ENCODE peak calls at places on chromosomes 2 and 18, in five cellular contexts. One of them, this sample, is unnamed.

GRCh38 chr2:170022692-170023091 is 155.3 kb upstream of the MYO3B start:
- DNase-seq in PC-3: peak; percentile 68
- DNase-seq in SK-N-SH: no peak
- DNase-seq in HCT116: no peak
- DNase-seq in OCI-LY7: no peak
- DNase-seq in this sample: no peak

GRCh38 chr2:28160986-28161425 is 231.7 kb upstream of the FOSL2 start:
- DNase-seq in HCT116: no peak
- DNase-seq in PC-3: peak; percentile 14
- DNase-seq in OCI-LY7: no peak
- DNase-seq in SK-N-SH: no peak
- DNase-seq in this sample: no peak

GRCh38 chr2:99350194-99350593 is 13.0 kb downstream of the EIF5B start:
- DNase-seq in OCI-LY7: no peak
- DNase-seq in HCT116: no peak
- DNase-seq in SK-N-SH: no peak
- DNase-seq in PC-3: no peak
- DNase-seq in this sample: no peak

GRCh38 chr2:105856576-105856975 is 111.9 kb downstream of the NCK2 start:
- DNase-seq in OCI-LY7: no peak
- DNase-seq in HCT116: no peak
- DNase-seq in SK-N-SH: no peak
- DNase-seq in PC-3: no peak
- DNase-seq in this sample: no peak

GRCh38 chr18:3689986-3690681 is 240.2 kb downstream of the TGIF1 start:
- DNase-seq in OCI-LY7: no peak
- DNase-seq in SK-N-SH: no peak
- DNase-seq in PC-3: no peak
- DNase-seq in HCT116: no peak
- DNase-seq in this sample: no peak

GRCh38 chr2:14960686-14961324 is 328.3 kb downstream of the LRATD1 start:
- DNase-seq in OCI-LY7: no peak
- DNase-seq in HCT116: no peak
- DNase-seq in PC-3: peak; percentile 91
- DNase-seq in SK-N-SH: no peak
- DNase-seq in this sample: no peak

GRCh38 chr2:8004250-8004681 is 677.6 kb upstream of the ID2 start:
- DNase-seq in OCI-LY7: peak; percentile 29
- DNase-seq in SK-N-SH: peak; percentile 81
- DNase-seq in PC-3: peak; percentile 48
- DNase-seq in HCT116: no peak
- DNase-seq in this sample: no peak

GRCh38 chr2:148887349-148888002 is 12.4 kb downstream of the KIF5C start:
- DNase-seq in OCI-LY7: no peak
- DNase-seq in HCT116: no peak
- DNase-seq in SK-N-SH: no peak
- DNase-seq in PC-3: no peak
- DNase-seq in this sample: no peak

GRCh38 chr2:195559431-195559914 is 97.6 kb upstream of the SLC39A10 start:
- DNase-seq in HCT116: no peak
- DNase-seq in OCI-LY7: peak; percentile 97
- DNase-seq in PC-3: peak; percentile 81
- DNase-seq in SK-N-SH: no peak
- DNase-seq in this sample: no peak

GRCh38 chr2:38526195-38526594 is 76.5 kb downstream of the HNRNPLL start:
- DNase-seq in PC-3: no peak
- DNase-seq in OCI-LY7: no peak
- DNase-seq in HCT116: no peak
- DNase-seq in SK-N-SH: no peak
- DNase-seq in this sample: no peak

GRCh38 chr2:167136876-167137579 is 248.7 kb downstream of the XIRP2 start:
- DNase-seq in SK-N-SH: no peak
- DNase-seq in HCT116: no peak
- DNase-seq in OCI-LY7: no peak
- DNase-seq in PC-3: peak; percentile 71
- DNase-seq in this sample: no peak

GRCh38 chr2:136281281-136282117 is 163.6 kb upstream of the CXCR4 start:
- DNase-seq in HCT116: no peak
- DNase-seq in SK-N-SH: peak; percentile 62
- DNase-seq in OCI-LY7: no peak
- DNase-seq in PC-3: no peak
- DNase-seq in this sample: no peak

GRCh38 chr2:8026381-8026780 is 655.5 kb upstream of the ID2 start:
- DNase-seq in HCT116: no peak
- DNase-seq in OCI-LY7: no peak
- DNase-seq in SK-N-SH: no peak
- DNase-seq in PC-3: no peak
- DNase-seq in this sample: no peak

GRCh38 chr2:108959401-108959800 is 29.6 kb downstream of the EDAR start:
- DNase-seq in PC-3: peak; percentile 23
- DNase-seq in SK-N-SH: no peak
- DNase-seq in OCI-LY7: no peak
- DNase-seq in HCT116: no peak
- DNase-seq in this sample: no peak

GRCh38 chr2:98148968-98149697 is 62.2 kb downstream of the VWA3B start:
- DNase-seq in SK-N-SH: no peak
- DNase-seq in OCI-LY7: peak; percentile 26
- DNase-seq in PC-3: peak; percentile 64
- DNase-seq in HCT116: peak; percentile 24
- DNase-seq in this sample: no peak

GRCh38 chr2:108607706-108608301 is 73.5 kb downstream of the LIMS1 start:
- DNase-seq in SK-N-SH: peak; percentile 33
- DNase-seq in HCT116: no peak
- DNase-seq in PC-3: peak; percentile 60
- DNase-seq in OCI-LY7: peak; percentile 81
- DNase-seq in this sample: peak; percentile 70

GRCh38 chr2:133235959-133236358 is 332.3 kb downstream of the NCKAP5 start:
- DNase-seq in OCI-LY7: no peak
- DNase-seq in HCT116: no peak
- DNase-seq in PC-3: peak; percentile 70
- DNase-seq in SK-N-SH: no peak
- DNase-seq in this sample: no peak

GRCh38 chr2:84395819-84396218 is 63.3 kb downstream of the SUCLG1 start:
- DNase-seq in SK-N-SH: no peak
- DNase-seq in OCI-LY7: no peak
- DNase-seq in HCT116: no peak
- DNase-seq in PC-3: no peak
- DNase-seq in this sample: no peak

GRCh38 chr2:186535861-186536260 is 49.8 kb downstream of the ZC3H15 start:
- DNase-seq in SK-N-SH: no peak
- DNase-seq in PC-3: no peak
- DNase-seq in HCT116: no peak
- DNase-seq in OCI-LY7: no peak
- DNase-seq in this sample: no peak

GRCh38 chr2:40300391-40300790 is 151.5 kb downstream of the SLC8A1 start:
- DNase-seq in OCI-LY7: no peak
- DNase-seq in HCT116: no peak
- DNase-seq in SK-N-SH: no peak
- DNase-seq in PC-3: no peak
- DNase-seq in this sample: no peak

GRCh38 chr2:19408592-19408991 is 50.2 kb upstream of the OSR1 start:
- DNase-seq in SK-N-SH: no peak
- DNase-seq in OCI-LY7: no peak
- DNase-seq in HCT116: no peak
- DNase-seq in PC-3: peak; percentile 4
- DNase-seq in this sample: no peak

GRCh38 chr2:14301331-14301730 is 331.2 kb upstream of the LRATD1 start:
- DNase-seq in OCI-LY7: no peak
- DNase-seq in PC-3: no peak
- DNase-seq in HCT116: no peak
- DNase-seq in SK-N-SH: no peak
- DNase-seq in this sample: peak; percentile 67

GRCh38 chr2:45922577-45922988 is 271.1 kb downstream of the PRKCE start:
- DNase-seq in HCT116: no peak
- DNase-seq in SK-N-SH: peak; percentile 89
- DNase-seq in OCI-LY7: no peak
- DNase-seq in PC-3: peak; percentile 48
- DNase-seq in this sample: peak; percentile 64

GRCh38 chr2:174553811-174554493 is 43.7 kb downstream of the WIPF1 start:
- DNase-seq in HCT116: no peak
- DNase-seq in SK-N-SH: no peak
- DNase-seq in OCI-LY7: peak; percentile 78
- DNase-seq in PC-3: no peak
- DNase-seq in this sample: no peak

GRCh38 chr18:71045331-71046065 is 756.7 kb downstream of the SOCS6 start:
- DNase-seq in SK-N-SH: no peak
- DNase-seq in OCI-LY7: no peak
- DNase-seq in HCT116: no peak
- DNase-seq in PC-3: no peak
- DNase-seq in this sample: no peak

GRCh38 chr2:20398956-20399567 is 47.8 kb upstream of the RHOB start:
- DNase-seq in OCI-LY7: no peak
- DNase-seq in HCT116: no peak
- DNase-seq in SK-N-SH: no peak
- DNase-seq in PC-3: peak; percentile 55
- DNase-seq in this sample: no peak

GRCh38 chr2:20524412-20525040 is 77.7 kb downstream of the RHOB start:
- DNase-seq in PC-3: no peak
- DNase-seq in HCT116: no peak
- DNase-seq in SK-N-SH: no peak
- DNase-seq in OCI-LY7: peak; percentile 65
- DNase-seq in this sample: peak; percentile 48

GRCh38 chr2:100535850-100536249 is 26.9 kb upstream of the PDCL3 start:
- DNase-seq in OCI-LY7: no peak
- DNase-seq in HCT116: no peak
- DNase-seq in PC-3: peak; percentile 9
- DNase-seq in SK-N-SH: no peak
- DNase-seq in this sample: no peak

GRCh38 chr18:63831080-63831788 is 56.0 kb downstream of the SERPINB7 start:
- DNase-seq in SK-N-SH: no peak
- DNase-seq in OCI-LY7: no peak
- DNase-seq in PC-3: peak; percentile 82
- DNase-seq in HCT116: no peak
- DNase-seq in this sample: no peak

GRCh38 chr2:3476386-3477033 is 42.8 kb downstream of the ADI1 start:
- DNase-seq in OCI-LY7: no peak
- DNase-seq in HCT116: no peak
- DNase-seq in SK-N-SH: no peak
- DNase-seq in PC-3: no peak
- DNase-seq in this sample: peak; percentile 39

GRCh38 chr2:212037062-212037461 is 501.5 kb downstream of the ERBB4 start:
- DNase-seq in PC-3: no peak
- DNase-seq in SK-N-SH: no peak
- DNase-seq in OCI-LY7: no peak
- DNase-seq in HCT116: no peak
- DNase-seq in this sample: no peak

GRCh38 chr2:98140210-98140609 is 53.2 kb downstream of the VWA3B start:
- DNase-seq in OCI-LY7: no peak
- DNase-seq in HCT116: no peak
- DNase-seq in PC-3: no peak
- DNase-seq in SK-N-SH: no peak
- DNase-seq in this sample: no peak

GRCh38 chr2:150122871-150123588 is 364.4 kb downstream of the RND3 start:
- DNase-seq in HCT116: no peak
- DNase-seq in PC-3: no peak
- DNase-seq in SK-N-SH: no peak
- DNase-seq in OCI-LY7: no peak
- DNase-seq in this sample: no peak

GRCh38 chr2:173553589-173553988 is 198.9 kb downstream of the CDCA7 start:
- DNase-seq in PC-3: peak; percentile 33
- DNase-seq in HCT116: no peak
- DNase-seq in SK-N-SH: no peak
- DNase-seq in OCI-LY7: no peak
- DNase-seq in this sample: no peak

GRCh38 chr2:61911510-61911909 is 6.0 kb downstream of the COMMD1 start:
- DNase-seq in HCT116: no peak
- DNase-seq in OCI-LY7: peak; percentile 15
- DNase-seq in SK-N-SH: no peak
- DNase-seq in PC-3: no peak
- DNase-seq in this sample: no peak

GRCh38 chr18:8912348-8913057 is 190.0 kb upstream of the NDUFV2 start:
- DNase-seq in OCI-LY7: peak; percentile 98
- DNase-seq in HCT116: no peak
- DNase-seq in SK-N-SH: no peak
- DNase-seq in PC-3: no peak
- DNase-seq in this sample: peak; percentile 26
- TF ChIP-seq CTCF in OCI-LY7: peak; percentile 36
- TF ChIP-seq CTCF in HCT116: no peak
- TF ChIP-seq CTCF in SK-N-SH: no peak
- TF ChIP-seq CTCF in PC-3: no peak
- TF ChIP-seq CTCF in this sample: no peak

GRCh38 chr2:11777066-11777782 is 30.8 kb downstream of the LPIN1 start:
- DNase-seq in PC-3: no peak
- DNase-seq in OCI-LY7: no peak
- DNase-seq in SK-N-SH: no peak
- DNase-seq in HCT116: no peak
- DNase-seq in this sample: no peak

GRCh38 chr2:11774600-11774999 is 28.2 kb downstream of the LPIN1 start:
- DNase-seq in HCT116: no peak
- DNase-seq in SK-N-SH: no peak
- DNase-seq in OCI-LY7: no peak
- DNase-seq in PC-3: no peak
- DNase-seq in this sample: no peak

GRCh38 chr2:11773111-11773510 is 26.7 kb downstream of the LPIN1 start:
- DNase-seq in HCT116: no peak
- DNase-seq in PC-3: no peak
- DNase-seq in OCI-LY7: no peak
- DNase-seq in SK-N-SH: no peak
- DNase-seq in this sample: no peak

GRCh38 chr2:11773747-11774536 is 27.5 kb downstream of the LPIN1 start:
- DNase-seq in OCI-LY7: no peak
- DNase-seq in SK-N-SH: no peak
- DNase-seq in PC-3: no peak
- DNase-seq in HCT116: no peak
- DNase-seq in this sample: no peak

DNA sequence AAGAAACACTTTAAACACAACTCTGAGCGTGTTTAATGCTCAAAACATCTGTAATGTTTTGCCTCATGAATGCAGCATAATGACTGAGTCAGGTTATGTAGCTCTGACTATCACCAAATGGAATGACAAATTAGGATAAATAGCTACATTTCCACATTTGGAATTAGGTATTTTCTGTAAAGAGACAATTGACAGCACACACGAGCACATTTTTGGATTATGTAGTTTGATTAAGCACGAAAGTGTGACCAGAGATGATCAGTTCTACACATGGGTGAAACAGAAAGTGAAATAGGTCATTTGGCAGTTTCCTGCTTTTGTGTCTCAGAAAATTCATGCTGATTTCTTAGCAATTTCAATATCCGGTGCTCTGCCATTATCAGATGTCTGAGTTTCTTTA is 29.0 kb downstream of the LPIN1 start:
- DNase-seq in OCI-LY7: peak; percentile 59
- DNase-seq in SK-N-SH: no peak
- DNase-seq in PC-3: no peak
- DNase-seq in HCT116: no peak
- DNase-seq in this sample: no peak
- TF ChIP-seq EZH2phosphoT487 in OCI-LY7: no peak
- TF ChIP-seq EZH2phosphoT487 in SK-N-SH: no peak
- TF ChIP-seq EZH2phosphoT487 in PC-3: no peak
- TF ChIP-seq EZH2phosphoT487 in HCT116: no peak
- TF ChIP-seq EZH2phosphoT487 in this sample: no peak

GRCh38 chr18:46917108-46917807 is at the start of the genes KATNAL2 and PIAS2:
- DNase-seq in OCI-LY7: peak; percentile 85
- DNase-seq in SK-N-SH: peak; percentile 97
- DNase-seq in PC-3: peak; percentile 54
- DNase-seq in HCT116: peak; percentile 21
- DNase-seq in this sample: peak; percentile 94
- H3K4me1 ChIP-seq in OCI-LY7: peaks cover 12% of the 10 kb centered on the region
- H3K4me1 ChIP-seq in SK-N-SH: no peaks in the 10 kb centered on the region
- H3K4me1 ChIP-seq in PC-3: no peaks in the 10 kb centered on the region
- H3K4me1 ChIP-seq in HCT116: peaks cover 4% of the 10 kb centered on the region
- H3K4me1 ChIP-seq in this sample: peaks cover 27% of the 10 kb centered on the region

GRCh38 chr18:7735194-7735593 is 168.1 kb downstream of the PTPRM start:
- DNase-seq in OCI-LY7: no peak
- DNase-seq in HCT116: no peak
- DNase-seq in PC-3: no peak
- DNase-seq in SK-N-SH: no peak
- DNase-seq in this sample: no peak
- TF ChIP-seq CTCF in OCI-LY7: no peak
- TF ChIP-seq CTCF in HCT116: peak; percentile 39
- TF ChIP-seq CTCF in PC-3: peak; percentile 57
- TF ChIP-seq CTCF in SK-N-SH: no peak
- TF ChIP-seq CTCF in this sample: peak; percentile 24

This sample was measured in neural progenitor cell.